ENCODE peak calls at places on chromosome 5, in six cellular contexts. H is uterus, O is ovary, B is fibroblast of lung, A is spleen, I is IMR-90. X is an unnamed sample.

GRCh38 chr5:115209279-115209678 is 39.6 kb upstream of the TRIM36 start:
- DNase-seq in H (no peak), A (no peak), B (peak), O (no peak), I (peak), X (no peak)

GRCh38 chr5:42583322-42583721 is 160.1 kb downstream of the GHR start:
- DNase-seq in O (no peak), A (no peak), B (peak), I (peak), H (peak), X (no peak)

GRCh38 chr5:60633336-60633735 is 66.6 kb downstream of the DEPDC1B start:
- DNase-seq in I (peak), B (peak), H (no peak), O (no peak), A (no peak), X (no peak)

GRCh38 chr5:169656125-169656990 is 19.3 kb downstream of the DOCK2 start:
- DNase-seq in A (no peak), O (no peak), H (no peak), I (peak), B (peak), X (no peak)

GRCh38 chr5:76280494-76280893 is 122.6 kb upstream of the IQGAP2 start:
- DNase-seq in A (no peak), B (no peak), H (no peak), I (no peak), O (no peak), X (no peak)

GRCh38 chr5:178288373-178289368 is 56.1 kb upstream of the PHYKPL start:
- DNase-seq in A (peak), H (no peak), O (no peak), I (no peak), B (peak), X (no peak)

GRCh38 chr5:148713735-148714508 is 59.6 kb upstream of the HTR4 start:
- DNase-seq in A (no peak), B (no peak), H (no peak), I (no peak), O (no peak), X (no peak)

GRCh38 chr5:121793791-121794190 is 57.9 kb upstream of the FTMT start:
- DNase-seq in I (no peak), H (no peak), A (no peak), B (no peak), O (no peak), X (no peak)

GRCh38 chr5:160423025-160423554 is 1.4 kb downstream of the PTTG1 start:
- DNase-seq in A (no peak), I (no peak), H (no peak), B (no peak), O (no peak), X (no peak)

GRCh38 chr5:124605516-124605915 is 140.9 kb downstream of the ZNF608 start:
- DNase-seq in I (peak), A (no peak), O (no peak), B (peak), H (peak), X (no peak)

GRCh38 chr5:14871084-14871572 is 450 bp downstream of the ANKH start:
- DNase-seq in H (peak), I (no peak), A (peak), O (peak), B (no peak), X (peak)

GRCh38 chr5:9105851-9106250 is 440.0 kb downstream of the SEMA5A start:
- DNase-seq in O (no peak), B (peak), A (no peak), H (no peak), I (peak), X (no peak)

GRCh38 chr5:173513521-173513991 is 102.9 kb downstream of the BOD1 start:
- DNase-seq in A (no peak), B (peak), H (no peak), I (peak), O (no peak), X (no peak)

GRCh38 chr5:158648631-158649030 is 451.1 kb downstream of the EBF1 start:
- DNase-seq in B (peak), I (no peak), O (no peak), A (no peak), H (no peak), X (no peak)

GRCh38 chr5:168072665-168073064 is 218.8 kb upstream of the WWC1 start:
- DNase-seq in H (no peak), I (no peak), B (no peak), A (no peak), O (no peak), X (no peak)

GRCh38 chr5:141779642-141780041 is 97.6 kb upstream of the ARAP3 start:
- DNase-seq in B (peak), A (no peak), O (no peak), H (peak), I (peak), X (no peak)

GRCh38 chr5:1824109-1824821 is 23.1 kb downstream of the NDUFS6 start:
- DNase-seq in A (peak), I (no peak), H (no peak), B (no peak), O (no peak), X (peak)

GRCh38 chr5:1830571-1831228 is 29.5 kb downstream of the NDUFS6 start:
- DNase-seq in H (no peak), O (no peak), I (no peak), B (no peak), A (peak), X (peak)

GRCh38 chr5:1824903-1825841 is 24.0 kb downstream of the NDUFS6 start:
- DNase-seq in B (no peak), H (no peak), O (no peak), I (no peak), A (peak), X (peak)

GRCh38 chr5:1826235-1826980 is 25.2 kb downstream of the NDUFS6 start:
- DNase-seq in I (no peak), A (peak), H (no peak), O (no peak), B (no peak), X (peak)

GRCh38 chr5:1827410-1828397 is 26.5 kb downstream of the NDUFS6 start:
- DNase-seq in A (peak), I (no peak), H (no peak), B (no peak), O (no peak), X (peak)
- H3K27ac ChIP-seq in A (no peak), I (no peak), H (no peak), B (no peak), O (no peak), X (no peak)

GRCh38 chr5:180332051-180332517 is 21.1 kb downstream of the GFPT2 start:
- DNase-seq in O (no peak), I (no peak), A (peak), B (peak), H (no peak), X (no peak)
- TF ChIP-seq CTCF in O (no peak), I (peak), A (no peak), B (peak), H (no peak), X (no peak)

GRCh38 chr5:136032564-136032963 is 3.8 kb downstream of the TGFBI start:
- DNase-seq in B (peak), O (no peak), H (peak), A (peak), I (peak), X (peak)
- H3K4me3 ChIP-seq in B (no peak), O (no peak), H (no peak), A (no peak), I (no peak), X (peak)

GRCh38 chr5:38557792-38558191 is 1.3 kb upstream of the LIFR start:
- DNase-seq in I (no peak), A (no peak), O (no peak), B (no peak), H (no peak), X (no peak)
- H3K27ac ChIP-seq in I (no peak), A (peak), O (peak), B (no peak), H (peak), X (peak)

DNA sequence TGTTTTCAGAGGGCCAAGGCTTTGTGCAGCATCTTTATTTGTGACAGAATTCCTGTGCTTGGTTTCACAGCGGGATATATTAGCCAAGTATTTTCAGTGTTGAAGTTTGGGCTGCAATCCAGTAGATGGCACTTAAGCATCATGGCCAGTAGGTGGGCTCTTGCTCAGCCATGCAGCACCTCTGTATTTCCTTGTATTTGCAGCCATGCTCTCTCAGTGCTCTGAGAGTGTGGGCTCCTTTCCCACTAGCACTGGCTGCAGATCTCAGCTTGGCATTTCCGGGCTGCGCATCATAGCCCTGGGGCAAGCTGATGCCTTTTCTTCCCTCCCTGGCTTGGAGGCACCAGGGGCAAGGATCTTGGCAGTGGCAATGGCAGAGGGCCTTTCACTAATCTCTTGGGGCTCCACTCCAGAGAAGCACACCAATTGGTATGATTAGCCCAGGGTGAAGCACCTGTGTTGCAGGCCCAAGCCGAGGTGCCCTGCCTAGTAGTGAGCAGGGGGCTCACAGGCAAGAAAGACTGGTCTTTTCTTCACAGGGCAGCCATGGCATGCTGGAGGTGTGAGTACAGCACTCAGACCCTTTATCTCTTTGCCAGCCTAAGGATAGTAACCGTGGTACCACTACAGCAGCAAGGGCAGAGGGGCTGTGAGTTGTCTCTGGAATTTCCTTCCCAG is 48.3 kb downstream of the SLCO6A1 start:
- DNase-seq in A (peak), B (no peak), H (no peak), O (no peak), I (no peak), X (no peak)
- TF ChIP-seq CTCF in A (no peak), B (no peak), H (no peak), O (no peak), I (no peak), X (no peak)

GRCh38 chr5:132496631-132497487 is 6.3 kb upstream of the IRF1 start:
- DNase-seq in H (peak), O (peak), B (peak), A (peak), I (peak), X (peak)

GRCh38 chr5:132497488-132497997 is 7.0 kb upstream of the IRF1 start:
- DNase-seq in A (peak), H (peak), B (peak), O (peak), I (peak), X (peak)

GRCh38 chr5:132498686-132499271 is 8.2 kb upstream of the IRF1 start:
- DNase-seq in O (no peak), B (peak), H (no peak), I (peak), A (no peak), X (no peak)

GRCh38 chr5:132499440-132500243 is 9.1 kb upstream of the IRF1 start:
- DNase-seq in A (no peak), O (no peak), I (no peak), H (no peak), B (no peak), X (no peak)

GRCh38 chr5:132498152-132498551 is 7.6 kb upstream of the IRF1 start:
- DNase-seq in H (peak), O (no peak), B (peak), I (peak), A (peak), X (peak)
- H3K4me3 ChIP-seq in H (no peak), O (no peak), B (no peak), I (no peak), A (no peak), X (no peak)